ENCODE peak calls at places on chromosomes 4 and X, in four cellular contexts. D, B, N and I are unnamed samples.

GRCh38 chrX:104270212-104270611 is 15.5 kb upstream of the ESX1 start:
- DNase-seq in D (no peak), N (no peak), B (no peak), I (no peak)

GRCh38 chr4:72094054-72094780 is 62.4 kb downstream of the NPFFR2 start:
- DNase-seq in B (no peak), D (no peak), N (no peak), I (no peak)

GRCh38 chrX:139844884-139845283 is 88.0 kb downstream of the ATP11C start:
- DNase-seq in D (no peak), B (no peak), N (no peak), I (no peak)

GRCh38 chr4:76659103-76659490 is 224.1 kb downstream of the SHROOM3 start:
- DNase-seq in N (no peak), B (no peak), D (no peak), I (no peak)

GRCh38 chr4:2417765-2418651 is at the start of gene ZFYVE28:
- DNase-seq in N (no peak), B (no peak), D (peak; percentile 23), I (no peak)

GRCh38 chr4:76989391-76990061 is 40.0 kb downstream of the SEPTIN11 start:
- DNase-seq in N (peak; percentile 34), D (no peak), B (peak; percentile 57), I (no peak)

GRCh38 chr4:84971319-84971932 is 4.9 kb upstream of the WDFY3 start:
- DNase-seq in B (no peak), N (no peak), D (peak; percentile 35), I (no peak)

GRCh38 chr4:177554966-177555574 is 112.8 kb upstream of the AGA start:
- DNase-seq in D (peak; percentile 16), B (no peak), N (no peak), I (peak; percentile 49)

GRCh38 chrX:75158054-75158453 is 2.0 kb upstream of the ABCB7 start:
- DNase-seq in N (no peak), B (no peak), D (no peak), I (no peak)

GRCh38 chrX:125203379-125203736 is 116.3 kb upstream of the TEX13C start:
- DNase-seq in N (no peak), B (no peak), D (no peak), I (peak; percentile 10)

GRCh38 chr4:52407545-52407944 is 251.6 kb downstream of the USP46 start:
- DNase-seq in D (peak; percentile 42), B (no peak), N (no peak), I (no peak)

GRCh38 chrX:111652719-111653118 is 28.3 kb upstream of the ALG13 start:
- DNase-seq in N (no peak), B (no peak), D (no peak), I (no peak)
- TF ChIP-seq CTCF in N (no peak), B (no peak), D (no peak), I (no peak)

DNA sequence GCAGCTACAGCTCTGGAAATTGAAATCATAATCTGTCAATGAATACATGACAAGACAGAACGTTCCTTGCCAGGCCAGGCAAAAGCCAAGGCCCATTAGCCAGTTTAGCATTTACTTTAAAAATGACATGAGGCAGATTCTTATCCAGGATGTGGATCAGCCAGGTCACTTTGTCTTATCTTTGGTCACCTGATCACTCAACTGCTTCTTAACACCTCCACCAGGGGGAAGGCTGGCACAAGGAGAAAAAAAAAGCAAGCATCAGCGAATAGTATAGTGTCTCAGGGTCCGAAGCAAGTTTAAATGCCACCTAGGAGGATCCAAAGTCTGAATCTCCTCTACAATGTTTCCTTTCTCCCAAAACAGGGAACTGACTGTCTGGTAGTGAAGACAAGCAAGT is 18.8 kb downstream of the ATP1B4 start:
- DNase-seq in B (no peak), D (peak; percentile 28), N (no peak), I (no peak)
- TF ChIP-seq CTCF in B (no peak), D (peak; percentile 46), N (peak; percentile 48), I (peak; percentile 28)

GRCh38 chr4:67549123-67549522 is 3.8 kb upstream of the CENPC start:
- DNase-seq in B (no peak), N (no peak), D (peak; percentile 35), I (no peak)
- TF ChIP-seq CTCF in B (no peak), N (peak; percentile 71), D (peak; percentile 48), I (peak; percentile 58)

DNA sequence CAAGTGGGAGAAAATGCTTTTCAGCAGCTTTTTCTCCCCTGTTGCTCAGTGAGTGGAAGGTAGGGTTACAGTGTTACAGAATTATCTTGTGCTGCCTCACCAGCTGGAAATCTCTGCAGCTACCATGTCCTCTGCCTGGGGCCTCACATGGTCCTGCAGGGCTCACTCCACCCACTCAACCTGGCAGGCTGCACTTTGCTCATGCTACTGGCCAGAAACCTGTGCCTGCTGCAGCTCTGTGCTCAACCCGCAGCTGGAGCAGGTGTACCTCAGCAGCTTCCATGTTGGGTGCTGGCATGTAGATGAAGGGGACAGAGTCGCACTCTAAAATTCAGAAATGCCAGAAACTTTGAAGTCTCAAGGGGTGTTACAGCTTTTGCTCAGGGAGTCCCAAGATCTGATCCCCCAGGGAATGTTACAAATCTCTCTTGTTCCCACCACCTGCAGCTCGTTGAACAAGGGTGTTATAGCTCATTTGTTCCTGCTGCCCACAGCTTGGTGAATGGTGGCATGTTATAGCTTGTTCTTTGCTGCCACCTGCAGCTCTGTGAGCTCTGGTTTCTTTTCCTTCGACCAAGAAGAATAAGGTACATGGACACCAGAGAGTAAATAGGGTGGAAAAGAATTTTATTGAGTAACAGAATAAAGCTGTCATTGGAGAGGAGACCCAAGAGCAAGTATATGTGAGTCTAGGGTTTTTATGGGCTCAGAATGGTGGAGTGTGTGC is 845.8 kb downstream of the TECRL start:
- DNase-seq in B (no peak), D (no peak), N (no peak), I (no peak)
- TF ChIP-seq CTCF in B (no peak), D (no peak), N (no peak), I (peak; percentile 26)

GRCh38 chr4:86791126-86791525 is 58.1 kb downstream of the SLC10A6 start:
- DNase-seq in N (no peak), D (no peak), B (no peak), I (no peak)
- TF ChIP-seq CTCF in N (no peak), D (no peak), B (no peak), I (peak; percentile 23)

DNA sequence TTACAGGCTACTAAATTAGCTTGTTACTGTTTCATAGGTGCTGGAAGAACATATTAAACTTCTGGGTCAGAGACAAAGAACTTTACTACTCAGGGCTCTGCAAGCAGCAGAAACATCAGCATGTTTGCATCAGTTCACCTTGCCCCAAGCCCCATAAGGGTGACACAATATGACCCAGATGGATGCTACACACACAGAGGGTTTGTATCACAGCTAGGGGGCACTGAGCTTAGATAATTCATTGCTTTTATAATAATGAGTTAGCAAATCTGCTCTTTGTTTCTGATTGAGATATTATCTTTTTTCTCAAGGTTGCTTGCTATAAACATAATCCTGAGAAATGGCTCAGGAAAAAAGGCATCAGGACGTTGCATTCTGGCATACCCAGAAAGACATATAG is 4.8 kb upstream of the SYNPO2 start:
- DNase-seq in N (no peak), D (no peak), B (no peak), I (no peak)
- TF ChIP-seq CTCF in N (no peak), D (no peak), B (no peak), I (no peak)

GRCh38 chrX:38699603-38700110 is 101.6 kb upstream of the MID1IP1 start:
- DNase-seq in D (no peak), N (no peak), B (no peak), I (no peak)
- TF ChIP-seq CTCF in D (no peak), N (no peak), B (no peak), I (no peak)